ENCODE peak calls at places on chromosomes 11 and 22, in eight cellular contexts. One of them, this sample, is unnamed.

GRCh38 chr11:110972640-110973039 is 260.4 kb upstream of the ARHGAP20 start:
- DNase-seq in SJSA1: no peak
- DNase-seq in psoas muscle: no peak
- DNase-seq in tibial nerve: no peak
- DNase-seq in DND-41: no peak
- DNase-seq in RWPE1: peak; percentile 5
- DNase-seq in hepatocyte: peak; percentile 51
- DNase-seq in CD4-positive, alpha-beta T cell: no peak
- DNase-seq in this sample: no peak

GRCh38 chr11:34281256-34281655 is 76.6 kb downstream of the ABTB2 start:
- DNase-seq in CD4-positive, alpha-beta T cell: no peak
- DNase-seq in tibial nerve: no peak
- DNase-seq in psoas muscle: no peak
- DNase-seq in DND-41: no peak
- DNase-seq in RWPE1: no peak
- DNase-seq in hepatocyte: no peak
- DNase-seq in SJSA1: no peak
- DNase-seq in this sample: no peak

GRCh38 chr22:39669432-39669831 is 98.9 kb downstream of the CACNA1I start:
- DNase-seq in RWPE1: no peak
- DNase-seq in hepatocyte: no peak
- DNase-seq in tibial nerve: no peak
- DNase-seq in DND-41: no peak
- DNase-seq in SJSA1: no peak
- DNase-seq in psoas muscle: no peak
- DNase-seq in CD4-positive, alpha-beta T cell: no peak
- DNase-seq in this sample: no peak

GRCh38 chr11:80383655-80384054 is 942.8 kb upstream of the TENM4 start:
- DNase-seq in tibial nerve: no peak
- DNase-seq in SJSA1: no peak
- DNase-seq in hepatocyte: peak; percentile 44
- DNase-seq in CD4-positive, alpha-beta T cell: no peak
- DNase-seq in DND-41: no peak
- DNase-seq in psoas muscle: no peak
- DNase-seq in RWPE1: no peak
- DNase-seq in this sample: no peak

GRCh38 chr11:45921561-45922424 is 663 bp upstream of the LARGE2 start:
- DNase-seq in DND-41: no peak
- DNase-seq in tibial nerve: no peak
- DNase-seq in SJSA1: no peak
- DNase-seq in RWPE1: no peak
- DNase-seq in CD4-positive, alpha-beta T cell: no peak
- DNase-seq in hepatocyte: peak; percentile 82
- DNase-seq in psoas muscle: peak; percentile 14
- DNase-seq in this sample: peak; percentile 70

GRCh38 chr22:37185646-37186227 is 2.3 kb downstream of the C1QTNF6 start:
- DNase-seq in SJSA1: no peak
- DNase-seq in RWPE1: no peak
- DNase-seq in CD4-positive, alpha-beta T cell: no peak
- DNase-seq in DND-41: no peak
- DNase-seq in tibial nerve: no peak
- DNase-seq in psoas muscle: peak; percentile 2
- DNase-seq in hepatocyte: no peak
- DNase-seq in this sample: no peak

GRCh38 chr11:1522081-1522424 is 35.5 kb upstream of the MOB2 start:
- DNase-seq in RWPE1: no peak
- DNase-seq in CD4-positive, alpha-beta T cell: no peak
- DNase-seq in hepatocyte: no peak
- DNase-seq in tibial nerve: no peak
- DNase-seq in DND-41: no peak
- DNase-seq in SJSA1: no peak
- DNase-seq in psoas muscle: no peak
- DNase-seq in this sample: no peak

GRCh38 chr11:45313211-45313865 is 27.2 kb upstream of the SYT13 start:
- DNase-seq in SJSA1: peak; percentile 24
- DNase-seq in CD4-positive, alpha-beta T cell: no peak
- DNase-seq in RWPE1: no peak
- DNase-seq in hepatocyte: no peak
- DNase-seq in tibial nerve: no peak
- DNase-seq in psoas muscle: no peak
- DNase-seq in DND-41: no peak
- DNase-seq in this sample: peak; percentile 38

GRCh38 chr11:107276057-107276456 is 181.6 kb downstream of the CWF19L2 start:
- DNase-seq in RWPE1: no peak
- DNase-seq in tibial nerve: no peak
- DNase-seq in DND-41: no peak
- DNase-seq in psoas muscle: no peak
- DNase-seq in SJSA1: no peak
- DNase-seq in hepatocyte: no peak
- DNase-seq in CD4-positive, alpha-beta T cell: no peak
- DNase-seq in this sample: no peak

GRCh38 chr11:11845066-11845465 is 3.3 kb downstream of the USP47 start:
- DNase-seq in CD4-positive, alpha-beta T cell: no peak
- DNase-seq in hepatocyte: peak; percentile 54
- DNase-seq in tibial nerve: no peak
- DNase-seq in RWPE1: peak; percentile 65
- DNase-seq in SJSA1: no peak
- DNase-seq in psoas muscle: no peak
- DNase-seq in DND-41: no peak
- DNase-seq in this sample: no peak

GRCh38 chr11:208177-208916 is 839 bp downstream of the RIC8A start:
- DNase-seq in RWPE1: peak; percentile 73
- DNase-seq in psoas muscle: peak; percentile 85
- DNase-seq in tibial nerve: peak; percentile 58
- DNase-seq in SJSA1: peak; percentile 76
- DNase-seq in hepatocyte: peak; percentile 93
- DNase-seq in DND-41: peak; percentile 85
- DNase-seq in CD4-positive, alpha-beta T cell: peak; percentile 70
- DNase-seq in this sample: peak; percentile 90

GRCh38 chr11:104735013-104735412 is 163.2 kb downstream of the CASP12 start:
- DNase-seq in hepatocyte: no peak
- DNase-seq in tibial nerve: no peak
- DNase-seq in SJSA1: no peak
- DNase-seq in psoas muscle: no peak
- DNase-seq in DND-41: no peak
- DNase-seq in CD4-positive, alpha-beta T cell: no peak
- DNase-seq in RWPE1: no peak
- DNase-seq in this sample: no peak

GRCh38 chr11:74948898-74949747 is at the start of the genes SPCS2 and XRRA1:
- DNase-seq in psoas muscle: peak; percentile 99
- DNase-seq in CD4-positive, alpha-beta T cell: peak; percentile 97
- DNase-seq in DND-41: peak; percentile 99
- DNase-seq in hepatocyte: peak; percentile 99
- DNase-seq in tibial nerve: peak; percentile 96
- DNase-seq in SJSA1: peak; percentile 95
- DNase-seq in RWPE1: peak; percentile 95
- DNase-seq in this sample: peak; percentile 99
- H3K27ac ChIP-seq in psoas muscle: peak within 1 kb of the TSS; percentile 89
- H3K27ac ChIP-seq in CD4-positive, alpha-beta T cell: peak within 1 kb of the TSS; percentile 76
- H3K27ac ChIP-seq in DND-41: peak within 1 kb of the TSS; percentile 92
- H3K27ac ChIP-seq in hepatocyte: peak within 1 kb of the TSS; percentile 70
- H3K27ac ChIP-seq in tibial nerve: peak within 1 kb of the TSS; percentile 85
- H3K27ac ChIP-seq in SJSA1: peak within 1 kb of the TSS; percentile 72
- H3K27ac ChIP-seq in RWPE1: peak within 1 kb of the TSS; percentile 76
- H3K27ac ChIP-seq in this sample: peak within 1 kb of the TSS; percentile 45

GRCh38 chr11:91730620-91731019 is 494.0 kb upstream of the FAT3 start:
- DNase-seq in SJSA1: no peak
- DNase-seq in psoas muscle: no peak
- DNase-seq in DND-41: no peak
- DNase-seq in tibial nerve: no peak
- DNase-seq in RWPE1: no peak
- DNase-seq in hepatocyte: no peak
- DNase-seq in CD4-positive, alpha-beta T cell: no peak
- DNase-seq in this sample: no peak
- H3K27ac ChIP-seq in SJSA1: no peak overlapping the region
- H3K27ac ChIP-seq in psoas muscle: no peak overlapping the region
- H3K27ac ChIP-seq in DND-41: no peak overlapping the region
- H3K27ac ChIP-seq in tibial nerve: no peak overlapping the region
- H3K27ac ChIP-seq in RWPE1: no peak overlapping the region
- H3K27ac ChIP-seq in hepatocyte: no peak overlapping the region
- H3K27ac ChIP-seq in CD4-positive, alpha-beta T cell: no peak overlapping the region
- H3K27ac ChIP-seq in this sample: no peak overlapping the region

GRCh38 chr11:72070486-72070885 is 9.9 kb downstream of the NUMA1 start:
- DNase-seq in DND-41: no peak
- DNase-seq in RWPE1: no peak
- DNase-seq in CD4-positive, alpha-beta T cell: no peak
- DNase-seq in SJSA1: no peak
- DNase-seq in hepatocyte: no peak
- DNase-seq in psoas muscle: no peak
- DNase-seq in tibial nerve: no peak
- DNase-seq in this sample: no peak
- H3K27ac ChIP-seq in DND-41: no peak overlapping the region
- H3K27ac ChIP-seq in RWPE1: peak overlapping the region; percentile 79
- H3K27ac ChIP-seq in CD4-positive, alpha-beta T cell: no peak overlapping the region
- H3K27ac ChIP-seq in SJSA1: peak overlapping the region; percentile 68
- H3K27ac ChIP-seq in hepatocyte: peak overlapping the region; percentile 95
- H3K27ac ChIP-seq in psoas muscle: peak overlapping the region; percentile 75
- H3K27ac ChIP-seq in tibial nerve: peak overlapping the region; percentile 70
- H3K27ac ChIP-seq in this sample: peak overlapping the region; percentile 87

DNA sequence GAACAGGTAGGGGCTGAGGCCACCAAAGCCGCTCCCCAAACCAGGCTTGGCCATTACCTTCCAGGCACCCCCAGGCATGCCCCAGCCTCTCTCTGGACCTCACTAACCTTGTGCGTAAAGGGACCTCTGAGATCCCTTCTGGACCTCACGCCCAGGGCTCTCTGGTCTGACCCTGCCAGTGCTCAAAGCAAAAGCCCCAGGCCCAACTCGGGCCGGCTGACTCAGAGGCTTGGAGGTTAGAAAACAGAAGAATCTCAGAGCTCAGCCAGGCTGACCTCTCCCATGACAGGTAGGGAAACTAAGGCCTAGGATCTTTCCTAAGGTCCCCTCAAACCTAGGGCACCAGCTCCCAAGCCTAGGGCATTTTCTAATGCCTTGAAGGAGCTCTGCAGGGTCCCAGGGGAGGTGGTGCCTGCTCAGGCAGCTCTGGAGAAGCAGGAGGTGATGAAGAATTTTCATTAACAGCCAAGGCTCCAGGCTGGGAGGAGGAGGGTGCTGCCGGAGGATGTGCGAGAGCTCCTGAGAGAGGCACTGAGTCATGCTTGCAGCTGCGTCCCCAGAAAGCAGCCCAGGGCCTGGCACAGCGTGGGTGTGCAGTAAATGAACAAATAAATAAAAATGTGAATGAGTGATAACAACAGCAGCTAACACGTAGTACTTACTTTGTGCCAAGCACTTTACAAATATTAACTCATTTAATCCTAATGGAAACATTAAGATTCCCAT is 25.6 kb downstream of the ARRB1 start:
- DNase-seq in RWPE1: peak; percentile 91
- DNase-seq in hepatocyte: peak; percentile 76
- DNase-seq in psoas muscle: peak; percentile 73
- DNase-seq in DND-41: peak; percentile 52
- DNase-seq in CD4-positive, alpha-beta T cell: no peak
- DNase-seq in SJSA1: peak; percentile 62
- DNase-seq in tibial nerve: peak; percentile 43
- DNase-seq in this sample: no peak
- H3K27ac ChIP-seq in RWPE1: peak overlapping the region; percentile 57
- H3K27ac ChIP-seq in hepatocyte: peak overlapping the region; percentile 90
- H3K27ac ChIP-seq in psoas muscle: peak overlapping the region; percentile 50
- H3K27ac ChIP-seq in DND-41: no peak overlapping the region
- H3K27ac ChIP-seq in CD4-positive, alpha-beta T cell: no peak overlapping the region
- H3K27ac ChIP-seq in SJSA1: no peak overlapping the region
- H3K27ac ChIP-seq in tibial nerve: peak overlapping the region; percentile 47
- H3K27ac ChIP-seq in this sample: no peak overlapping the region

GRCh38 chr22:42433754-42434153 is 1.6 kb upstream of the NFAM1 start:
- DNase-seq in hepatocyte: no peak
- DNase-seq in SJSA1: no peak
- DNase-seq in CD4-positive, alpha-beta T cell: no peak
- DNase-seq in psoas muscle: no peak
- DNase-seq in tibial nerve: no peak
- DNase-seq in RWPE1: peak; percentile 16
- DNase-seq in DND-41: no peak
- DNase-seq in this sample: no peak
- H3K27ac ChIP-seq in hepatocyte: no peak overlapping the region
- H3K27ac ChIP-seq in SJSA1: no peak overlapping the region
- H3K27ac ChIP-seq in CD4-positive, alpha-beta T cell: no peak overlapping the region
- H3K27ac ChIP-seq in psoas muscle: no peak overlapping the region
- H3K27ac ChIP-seq in tibial nerve: no peak overlapping the region
- H3K27ac ChIP-seq in RWPE1: peak overlapping the region; percentile 96
- H3K27ac ChIP-seq in DND-41: no peak overlapping the region
- H3K27ac ChIP-seq in this sample: no peak overlapping the region

GRCh38 chr22:32805586-32805881 is 4.0 kb downstream of the TIMP3 start:
- DNase-seq in SJSA1: no peak
- DNase-seq in RWPE1: no peak
- DNase-seq in psoas muscle: no peak
- DNase-seq in DND-41: no peak
- DNase-seq in tibial nerve: no peak
- DNase-seq in CD4-positive, alpha-beta T cell: no peak
- DNase-seq in hepatocyte: no peak
- DNase-seq in this sample: no peak

GRCh38 chr22:32803020-32803758 is 1.7 kb downstream of the TIMP3 start:
- DNase-seq in RWPE1: peak; percentile 41
- DNase-seq in psoas muscle: no peak
- DNase-seq in tibial nerve: no peak
- DNase-seq in CD4-positive, alpha-beta T cell: no peak
- DNase-seq in DND-41: no peak
- DNase-seq in SJSA1: no peak
- DNase-seq in hepatocyte: no peak
- DNase-seq in this sample: no peak

GRCh38 chr22:32804823-32805585 is 3.5 kb downstream of the TIMP3 start:
- DNase-seq in CD4-positive, alpha-beta T cell: no peak
- DNase-seq in psoas muscle: no peak
- DNase-seq in RWPE1: no peak
- DNase-seq in hepatocyte: no peak
- DNase-seq in SJSA1: no peak
- DNase-seq in DND-41: no peak
- DNase-seq in tibial nerve: no peak
- DNase-seq in this sample: no peak

GRCh38 chr22:32802291-32802826 is 854 bp downstream of the TIMP3 start:
- DNase-seq in psoas muscle: no peak
- DNase-seq in RWPE1: no peak
- DNase-seq in SJSA1: no peak
- DNase-seq in DND-41: no peak
- DNase-seq in tibial nerve: no peak
- DNase-seq in CD4-positive, alpha-beta T cell: no peak
- DNase-seq in hepatocyte: no peak
- DNase-seq in this sample: no peak

GRCh38 chr22:32804036-32804435 is 2.5 kb downstream of the TIMP3 start:
- DNase-seq in psoas muscle: no peak
- DNase-seq in hepatocyte: no peak
- DNase-seq in DND-41: no peak
- DNase-seq in CD4-positive, alpha-beta T cell: no peak
- DNase-seq in tibial nerve: no peak
- DNase-seq in SJSA1: no peak
- DNase-seq in RWPE1: no peak
- DNase-seq in this sample: no peak
- H3K27ac ChIP-seq in psoas muscle: peak overlapping the region; percentile 71
- H3K27ac ChIP-seq in hepatocyte: peak overlapping the region; percentile 64
- H3K27ac ChIP-seq in DND-41: no peak overlapping the region
- H3K27ac ChIP-seq in CD4-positive, alpha-beta T cell: no peak overlapping the region
- H3K27ac ChIP-seq in tibial nerve: peak overlapping the region; percentile 80
- H3K27ac ChIP-seq in SJSA1: no peak overlapping the region
- H3K27ac ChIP-seq in RWPE1: peak overlapping the region; percentile 90
- H3K27ac ChIP-seq in this sample: peak overlapping the region; percentile 93

GRCh38 chr22:20771918-20772625 is 1.8 kb upstream of the SERPIND1 start:
- DNase-seq in RWPE1: no peak
- DNase-seq in CD4-positive, alpha-beta T cell: no peak
- DNase-seq in SJSA1: no peak
- DNase-seq in psoas muscle: no peak
- DNase-seq in hepatocyte: peak; percentile 50
- DNase-seq in tibial nerve: no peak
- DNase-seq in DND-41: no peak
- DNase-seq in this sample: no peak
- H3K27ac ChIP-seq in RWPE1: no peak overlapping the region
- H3K27ac ChIP-seq in CD4-positive, alpha-beta T cell: no peak overlapping the region
- H3K27ac ChIP-seq in SJSA1: no peak overlapping the region
- H3K27ac ChIP-seq in psoas muscle: no peak overlapping the region
- H3K27ac ChIP-seq in hepatocyte: no peak overlapping the region
- H3K27ac ChIP-seq in tibial nerve: no peak overlapping the region
- H3K27ac ChIP-seq in DND-41: no peak overlapping the region
- H3K27ac ChIP-seq in this sample: no peak overlapping the region

GRCh38 chr22:42623301-42623751 is 8.6 kb upstream of the POLDIP3 start:
- DNase-seq in RWPE1: no peak
- DNase-seq in hepatocyte: no peak
- DNase-seq in SJSA1: no peak
- DNase-seq in tibial nerve: no peak
- DNase-seq in DND-41: no peak
- DNase-seq in psoas muscle: no peak
- DNase-seq in CD4-positive, alpha-beta T cell: no peak
- DNase-seq in this sample: no peak
- H3K27ac ChIP-seq in RWPE1: peak overlapping the region; percentile 100
- H3K27ac ChIP-seq in hepatocyte: no peak overlapping the region
- H3K27ac ChIP-seq in SJSA1: no peak overlapping the region
- H3K27ac ChIP-seq in tibial nerve: peak overlapping the region; percentile 34
- H3K27ac ChIP-seq in DND-41: no peak overlapping the region
- H3K27ac ChIP-seq in psoas muscle: peak overlapping the region; percentile 2
- H3K27ac ChIP-seq in CD4-positive, alpha-beta T cell: no peak overlapping the region
- H3K27ac ChIP-seq in this sample: peak overlapping the region; percentile 85

This sample was measured in coronary artery.